ENCODE peak calls at places on chromosomes 12 and 14, in six cellular contexts. S is H1, U is IMR-90, L is PC-9, G is DND-41, C is SK-N-SH. Z is an unnamed sample.

GRCh38 chr14:95774265-95775160 is 60.6 kb upstream of the TCL1A start:
- DNase-seq in S (no peak), U (peak), L (no peak), G (peak), C (peak), Z (peak)

GRCh38 chr14:99475179-99475578 is 5.5 kb downstream of the SETD3 start:
- DNase-seq in S (no peak), U (no peak), L (no peak), G (no peak), C (no peak), Z (peak)

GRCh38 chr12:56987551-56988053 is 18.7 kb downstream of the ZBTB39 start:
- DNase-seq in S (peak), U (peak), L (no peak), G (peak), C (peak), Z (peak)

GRCh38 chr12:52537101-52537500 is 15.8 kb downstream of the KRT71 start:
- DNase-seq in S (no peak), U (no peak), L (no peak), G (no peak), C (no peak), Z (no peak)

GRCh38 chr12:57085999-57086950 is 2.6 kb upstream of the NAB2 start:
- DNase-seq in S (no peak), U (peak), L (no peak), G (peak), C (peak), Z (peak)

GRCh38 chr12:86660488-86661171 is 404.4 kb upstream of the MGAT4C start:
- DNase-seq in S (no peak), U (peak), L (peak), G (no peak), C (no peak), Z (no peak)

GRCh38 chr12:71061451-71061850 is 96.3 kb downstream of the TSPAN8 start:
- DNase-seq in S (no peak), U (no peak), L (no peak), G (no peak), C (no peak), Z (no peak)

GRCh38 chr14:56145181-56145580 is 27.0 kb downstream of the PELI2 start:
- DNase-seq in S (no peak), U (no peak), L (no peak), G (no peak), C (no peak), Z (no peak)

GRCh38 chr12:30694971-30695326 is 720 bp downstream of the IPO8 start:
- DNase-seq in S (no peak), U (peak), L (peak), G (peak), C (peak), Z (peak)

GRCh38 chr14:75884198-75884611 is 97.6 kb downstream of the TGFB3 start:
- DNase-seq in S (no peak), U (peak), L (peak), G (no peak), C (peak), Z (peak)

GRCh38 chr14:89855961-89856360 is 98.6 kb downstream of the EFCAB11 start:
- DNase-seq in S (no peak), U (peak), L (no peak), G (no peak), C (no peak), Z (no peak)

GRCh38 chr14:76953196-76953945 is 75.1 kb downstream of the IRF2BPL start:
- DNase-seq in S (no peak), U (peak), L (peak), G (peak), C (peak), Z (peak)

GRCh38 chr14:69288001-69288771 is 28.2 kb downstream of the GALNT16 start:
- DNase-seq in S (no peak), U (peak), L (peak), G (no peak), C (peak), Z (peak)

GRCh38 chr14:63032056-63032455 is 13.2 kb downstream of the KCNH5 start:
- DNase-seq in S (no peak), U (no peak), L (no peak), G (no peak), C (no peak), Z (no peak)

GRCh38 chr14:104999361-104999760 is 13.8 kb downstream of the CLBA1 start:
- DNase-seq in S (no peak), U (no peak), L (no peak), G (no peak), C (no peak), Z (no peak)

GRCh38 chr12:75750950-75751349 is 239.5 kb upstream of the KRR1 start:
- DNase-seq in S (no peak), U (peak), L (no peak), G (no peak), C (no peak), Z (no peak)

GRCh38 chr12:53791735-53792326 is 40.1 kb upstream of the CISTR start:
- DNase-seq in S (peak), U (no peak), L (peak), G (peak), C (no peak), Z (peak)

GRCh38 chr12:122721057-122721545 is 4.5 kb upstream of the HCAR3 start:
- DNase-seq in S (no peak), U (no peak), L (no peak), G (no peak), C (no peak), Z (no peak)

GRCh38 chr12:57895337-57896138 is 45.8 kb upstream of the ATP23 start:
- DNase-seq in S (no peak), U (peak), L (no peak), G (no peak), C (no peak), Z (no peak)

GRCh38 chr14:74403619-74404417 is 22.2 kb downstream of the SYNDIG1L start:
- DNase-seq in S (no peak), U (no peak), L (no peak), G (no peak), C (no peak), Z (no peak)

GRCh38 chr14:30610719-30611388 is 11.3 kb upstream of the SCFD1 start:
- DNase-seq in S (no peak), U (peak), L (no peak), G (peak), C (peak), Z (peak)

GRCh38 chr14:100025111-100025510 is 40.1 kb upstream of the EVL start:
- DNase-seq in S (peak), U (peak), L (peak), G (peak), C (peak), Z (peak)

GRCh38 chr12:21073822-21074460 is 57.1 kb upstream of the SLCO1B1 start:
- DNase-seq in S (peak), U (no peak), L (peak), G (no peak), C (no peak), Z (peak)

GRCh38 chr12:2267624-2268477 is 215.1 kb downstream of the CACNA1C start:
- DNase-seq in S (no peak), U (peak), L (no peak), G (no peak), C (no peak), Z (peak)

GRCh38 chr14:75877884-75878283 is 103.9 kb downstream of the TGFB3 start:
- DNase-seq in S (no peak), U (no peak), L (no peak), G (no peak), C (no peak), Z (no peak)

GRCh38 chr12:103928736-103929050 is 1.5 kb upstream of the HSP90B1 start:
- DNase-seq in S (no peak), U (no peak), L (no peak), G (no peak), C (no peak), Z (peak)

GRCh38 chr12:10211975-10212622 is 578 bp upstream of the GABARAPL1 start:
- DNase-seq in S (peak), U (peak), L (peak), G (peak), C (peak), Z (peak)

GRCh38 chr14:77181603-77182437 is at the start of gene TMEM63C:
- DNase-seq in S (peak), U (no peak), L (peak), G (peak), C (peak), Z (peak)

GRCh38 chr12:19799216-19799615 is 359.9 kb downstream of the AEBP2 start:
- DNase-seq in S (no peak), U (peak), L (no peak), G (no peak), C (no peak), Z (no peak)

GRCh38 chr14:69473271-69473670 is 11.3 kb upstream of the PLEKHD1 start:
- DNase-seq in S (no peak), U (no peak), L (peak), G (no peak), C (no peak), Z (no peak)

GRCh38 chr12:106170285-106170684 is 31.5 kb upstream of the NUAK1 start:
- DNase-seq in S (no peak), U (peak), L (no peak), G (no peak), C (no peak), Z (no peak)

GRCh38 chr12:70741266-70741665 is 104.0 kb upstream of the PTPRB start:
- DNase-seq in S (no peak), U (no peak), L (no peak), G (no peak), C (no peak), Z (no peak)

GRCh38 chr12:49014547-49014946 is 4.0 kb downstream of the PRKAG1 start:
- DNase-seq in S (no peak), U (peak), L (no peak), G (no peak), C (no peak), Z (peak)

GRCh38 chr12:114476159-114476558 is 70.2 kb upstream of the TBX5 start:
- DNase-seq in S (no peak), U (peak), L (no peak), G (no peak), C (peak), Z (peak)

GRCh38 chr12:64580681-64581080 is 29.6 kb upstream of the RASSF3 start:
- DNase-seq in S (no peak), U (peak), L (no peak), G (no peak), C (no peak), Z (no peak)

GRCh38 chr12:57001448-57001906 is 4.9 kb downstream of the ZBTB39 start:
- DNase-seq in S (peak), U (peak), L (no peak), G (peak), C (peak), Z (peak)

GRCh38 chr12:121196902-121197301 is 13.0 kb upstream of the P2RX4 start:
- DNase-seq in S (no peak), U (no peak), L (no peak), G (no peak), C (no peak), Z (no peak)

GRCh38 chr12:124408822-124409517 is 114.1 kb downstream of the RFLNA start:
- DNase-seq in S (no peak), U (no peak), L (no peak), G (no peak), C (no peak), Z (no peak)
- H3K27ac ChIP-seq in S (no peak), U (no peak), L (no peak), G (no peak), C (peak), Z (no peak)

DNA sequence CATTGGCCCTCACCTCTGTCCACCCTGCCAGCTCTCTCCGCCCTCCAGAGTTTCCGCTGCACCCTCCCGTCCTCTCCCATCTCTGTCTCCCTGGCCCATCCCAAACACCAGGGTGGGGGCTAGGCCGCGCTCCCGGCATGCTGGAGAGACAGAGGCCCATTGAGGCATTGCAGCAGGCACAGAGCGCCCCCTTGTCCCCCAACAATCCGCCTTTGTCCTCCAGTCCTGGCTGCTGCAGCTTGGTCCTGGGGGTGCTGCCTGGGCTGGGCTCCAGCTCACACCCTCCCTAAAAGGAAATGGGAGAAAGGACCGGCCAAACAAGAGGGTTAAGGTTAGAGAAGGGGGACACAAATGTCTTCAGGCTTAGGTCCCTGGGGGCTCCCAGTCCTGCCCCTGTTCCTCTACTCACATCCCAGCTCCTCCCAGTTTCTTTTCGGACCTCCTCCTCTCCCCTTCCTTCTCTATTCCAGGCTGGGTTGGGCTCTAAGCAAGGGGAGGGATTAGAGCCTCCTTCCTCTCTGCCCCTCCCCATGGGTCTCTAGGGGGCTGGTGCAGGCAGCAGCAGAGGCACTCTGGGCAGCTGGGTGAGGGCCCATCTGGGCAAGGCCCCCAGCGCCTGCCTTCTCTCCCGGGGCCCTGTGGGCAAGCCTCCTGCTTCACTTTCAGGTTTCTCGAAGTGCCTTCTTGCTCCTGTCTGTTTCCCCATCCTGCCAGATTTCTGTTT is at the start of gene CMTM5:
- DNase-seq in S (no peak), U (no peak), L (no peak), G (no peak), C (no peak), Z (peak)
- H2AFZ ChIP-seq in S (no peak), U (peak), L (no peak), G (no peak), C (no peak), Z (peak)

DNA sequence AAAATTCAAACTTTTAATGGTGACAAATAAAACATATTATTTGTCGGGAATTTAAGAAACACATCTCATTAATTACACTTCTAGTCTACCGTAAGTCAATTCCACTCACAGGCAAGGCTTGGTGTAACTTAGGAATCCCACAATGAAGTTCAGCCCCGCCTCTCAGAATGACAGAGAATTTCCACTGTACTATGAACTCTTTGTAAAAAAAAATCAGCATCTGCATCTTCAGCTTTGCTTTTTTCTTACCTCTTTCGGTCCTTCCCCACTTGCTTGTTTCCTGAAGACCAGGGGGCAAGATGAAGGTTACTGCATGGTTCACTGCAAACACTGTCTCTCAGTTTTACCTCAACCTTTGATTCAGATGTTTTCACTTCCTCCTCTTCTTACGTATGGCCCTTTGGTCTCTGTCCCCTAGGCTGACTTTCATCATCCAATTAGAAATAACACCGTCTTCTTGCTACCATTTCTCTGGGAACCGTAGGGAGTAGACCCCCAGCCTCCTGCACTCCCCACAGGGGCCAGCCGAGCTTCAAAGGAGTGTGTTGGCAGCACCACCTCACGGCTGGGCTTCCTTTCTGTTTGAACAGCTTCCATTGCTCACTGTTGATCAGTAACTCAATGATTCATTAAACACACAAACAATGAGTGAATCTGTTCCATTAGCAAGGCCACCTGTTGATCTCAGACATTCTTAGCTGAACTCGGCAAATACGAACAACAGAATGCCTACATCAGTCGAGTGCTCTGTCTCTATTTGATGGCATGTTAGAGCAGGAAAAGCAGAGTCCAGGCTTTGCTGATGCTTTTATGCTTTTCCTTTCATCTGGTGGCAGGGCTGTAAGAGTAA is 343.0 kb downstream of the BMP4 start:
- DNase-seq in S (no peak), U (peak), L (peak), G (no peak), C (no peak), Z (peak)
- H3K27ac ChIP-seq in S (no peak), U (peak), L (peak), G (no peak), C (no peak), Z (no peak)

GRCh38 chr12:108735855-108736254 is 4.5 kb upstream of the CORO1C start:
- DNase-seq in S (no peak), U (no peak), L (no peak), G (no peak), C (no peak), Z (no peak)

GRCh38 chr12:108731866-108732461 is 646 bp upstream of the CORO1C start:
- DNase-seq in S (peak), U (peak), L (peak), G (peak), C (peak), Z (peak)

GRCh38 chr12:108732489-108732888 is 1.2 kb upstream of the CORO1C start:
- DNase-seq in S (no peak), U (no peak), L (no peak), G (no peak), C (no peak), Z (no peak)

GRCh38 chr12:108733132-108733531 is 1.8 kb upstream of the CORO1C start:
- DNase-seq in S (no peak), U (no peak), L (no peak), G (no peak), C (no peak), Z (no peak)

DNA sequence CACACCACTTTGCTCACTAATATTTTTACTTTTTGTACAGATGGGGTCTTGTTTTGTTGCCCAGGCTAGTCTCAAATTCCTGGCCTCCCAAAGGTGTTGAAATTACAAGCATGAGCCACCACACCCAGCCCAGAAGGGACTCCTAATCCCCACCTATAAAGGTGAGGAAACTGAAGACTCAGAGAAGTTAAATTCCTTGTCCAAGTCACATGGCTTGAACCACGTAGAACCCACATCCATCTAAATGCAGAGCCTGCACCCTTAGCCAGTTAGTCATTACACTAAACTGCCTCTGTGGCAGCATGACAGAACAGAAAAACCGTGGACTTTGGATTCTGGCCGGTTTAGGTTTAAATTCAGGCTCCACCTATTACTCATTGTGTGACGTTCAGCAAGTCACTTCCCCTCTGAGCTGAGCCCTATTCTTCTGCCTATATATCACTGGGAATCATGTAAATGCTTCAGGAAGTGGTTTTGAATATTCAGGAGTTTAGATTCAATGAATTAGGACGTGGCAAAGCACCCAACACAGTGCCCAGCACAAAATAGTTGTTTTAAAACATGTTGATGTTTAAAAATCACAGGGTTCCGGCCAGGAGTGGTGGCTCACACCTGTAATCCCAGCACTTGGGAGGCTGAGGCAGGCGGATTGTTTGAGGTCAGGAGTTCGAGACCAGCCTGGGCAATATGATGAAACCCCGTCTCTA is 3.0 kb upstream of the CORO1C start:
- DNase-seq in S (no peak), U (peak), L (peak), G (no peak), C (no peak), Z (peak)
- H2AFZ ChIP-seq in S (peak), U (peak), L (no peak), G (no peak), C (peak), Z (peak)

GRCh38 chr14:34044666-34045306 is 93.9 kb upstream of the EGLN3 start:
- DNase-seq in S (no peak), U (no peak), L (no peak), G (no peak), C (no peak), Z (no peak)
- H3K27ac ChIP-seq in S (no peak), U (no peak), L (peak), G (peak), C (no peak), Z (no peak)

GRCh38 chr12:546920-547845 is 87.4 kb downstream of the B4GALNT3 start:
- DNase-seq in S (no peak), U (peak), L (peak), G (peak), C (peak), Z (peak)
- H2AFZ ChIP-seq in S (no peak), U (peak), L (no peak), G (peak), C (no peak), Z (peak)

GRCh38 chr12:76863811-76864210 is 15.0 kb downstream of the CSRP2 start:
- DNase-seq in S (no peak), U (peak), L (no peak), G (no peak), C (no peak), Z (no peak)
- H3K27ac ChIP-seq in S (no peak), U (peak), L (no peak), G (no peak), C (peak), Z (peak)

GRCh38 chr14:60658116-60658515 is 8.8 kb upstream of the SIX1 start:
- DNase-seq in S (no peak), U (no peak), L (no peak), G (no peak), C (no peak), Z (peak)
- H2AFZ ChIP-seq in S (peak), U (peak), L (peak), G (no peak), C (peak), Z (peak)

DNA sequence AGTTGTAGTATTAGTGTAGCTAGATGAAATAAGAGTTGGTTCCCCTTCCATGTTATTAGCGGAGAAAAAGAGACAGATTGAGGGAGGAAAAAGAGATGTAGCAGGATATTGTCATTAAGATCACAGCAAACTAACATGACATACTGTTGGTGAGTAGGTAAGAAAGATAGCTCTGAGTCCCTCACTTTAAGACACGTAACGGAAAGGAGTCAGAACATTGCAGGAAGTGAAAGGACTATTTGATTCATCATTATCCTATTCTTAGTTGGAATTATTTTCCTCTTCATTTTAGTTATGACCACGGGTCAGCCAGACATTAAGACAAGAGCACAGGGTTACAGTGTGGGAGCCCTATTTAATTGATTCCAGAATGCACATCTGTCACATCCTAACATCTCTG is 54.9 kb downstream of the TMX1 start:
- DNase-seq in S (no peak), U (no peak), L (no peak), G (no peak), C (peak), Z (no peak)
- H3K27ac ChIP-seq in S (no peak), U (no peak), L (no peak), G (no peak), C (no peak), Z (no peak)